ENCODE peak calls at places on chromosome 1, in four cellular contexts. J is lung, W is transverse colon, H is heart right ventricle. Z is an unnamed sample. For H3K9me3, the result is how much of the 10 kb centered on the place peaks cover.

GRCh38 chr1:94661431-94661830 is 119.9 kb upstream of the F3 start:
- DNase-seq in H (no peak), W (no peak), J (no peak), Z (no peak)

GRCh38 chr1:26234644-26235384 is 814 bp downstream of the CEP85 start:
- DNase-seq in J (no peak), W (peak), H (no peak), Z (no peak)

GRCh38 chr1:206685749-206686485 is 1.2 kb downstream of the MAPKAPK2 start:
- DNase-seq in W (peak), J (peak), H (peak), Z (peak)

GRCh38 chr1:228782662-228783414 is 47.6 kb downstream of the RHOU start:
- DNase-seq in W (peak), H (no peak), J (no peak), Z (peak)

GRCh38 chr1:94805912-94806311 is 14.2 kb upstream of the SLC44A3 start:
- DNase-seq in J (peak), H (peak), W (peak), Z (peak)

GRCh38 chr1:214427871-214428277 is 123.5 kb downstream of the PTPN14 start:
- DNase-seq in W (peak), J (no peak), H (no peak), Z (peak)

GRCh38 chr1:48469616-48470500 is 2.1 kb downstream of the SPATA6 start:
- DNase-seq in H (peak), J (peak), W (peak), Z (no peak)

GRCh38 chr1:19504796-19505693 is 19.7 kb upstream of the CAPZB start:
- DNase-seq in W (no peak), J (no peak), H (no peak), Z (no peak)

GRCh38 chr1:197080323-197080722 is 13.3 kb upstream of the F13B start:
- DNase-seq in J (no peak), W (no peak), H (no peak), Z (no peak)

GRCh38 chr1:197081117-197081753 is 14.2 kb upstream of the F13B start:
- DNase-seq in W (no peak), J (no peak), H (no peak), Z (no peak)

GRCh38 chr1:197083474-197083873 is 16.4 kb upstream of the F13B start:
- DNase-seq in H (no peak), W (no peak), J (no peak), Z (no peak)
- H3K9me3 ChIP-seq in H (under half), W (under half), J (under half), Z (under half)

DNA sequence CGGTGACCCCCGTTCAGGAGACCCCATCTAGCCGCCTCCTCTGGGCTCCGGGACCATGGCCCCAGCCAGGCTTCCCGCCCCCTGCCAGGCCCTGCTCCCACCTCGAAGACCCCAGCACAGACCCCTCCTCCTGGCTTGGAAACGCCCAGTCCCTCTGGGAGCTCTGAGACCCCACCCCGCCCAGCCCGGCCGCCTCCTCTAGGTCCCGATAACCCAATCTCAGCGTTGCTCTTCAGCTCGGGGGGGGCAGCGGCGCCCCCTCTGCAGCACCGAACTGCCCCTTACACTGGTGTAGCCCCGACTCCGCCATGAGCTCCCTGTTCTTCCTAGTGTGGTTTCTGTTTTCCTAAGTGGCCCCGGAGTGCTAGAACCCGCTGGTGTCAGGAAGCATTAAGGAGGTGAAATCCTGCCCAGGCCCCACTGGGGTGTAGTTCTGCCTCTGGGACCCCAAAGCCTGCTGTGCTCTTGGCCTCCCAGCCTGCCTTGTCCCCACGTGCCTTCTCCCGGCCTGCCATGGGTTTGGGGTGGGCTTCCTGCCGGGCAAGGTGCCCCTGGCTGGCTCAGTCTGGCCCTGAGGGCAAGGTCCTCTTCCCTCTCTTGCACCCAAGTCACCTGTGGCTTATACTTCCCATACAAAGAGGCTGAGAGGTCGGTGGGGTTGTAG is 10.7 kb upstream of the MMEL1 start:
- DNase-seq in W (no peak), J (no peak), H (no peak), Z (no peak)
- H3K9me3 ChIP-seq in W (under half), J (under half), H (under half), Z (under half)

GRCh38 chr1:2859219-2859880 is 57.9 kb upstream of the TTC34 start:
- DNase-seq in J (no peak), W (no peak), H (no peak), Z (no peak)
- H3K9me3 ChIP-seq in J (under half), W (under half), H (under half), Z (under half)

DNA sequence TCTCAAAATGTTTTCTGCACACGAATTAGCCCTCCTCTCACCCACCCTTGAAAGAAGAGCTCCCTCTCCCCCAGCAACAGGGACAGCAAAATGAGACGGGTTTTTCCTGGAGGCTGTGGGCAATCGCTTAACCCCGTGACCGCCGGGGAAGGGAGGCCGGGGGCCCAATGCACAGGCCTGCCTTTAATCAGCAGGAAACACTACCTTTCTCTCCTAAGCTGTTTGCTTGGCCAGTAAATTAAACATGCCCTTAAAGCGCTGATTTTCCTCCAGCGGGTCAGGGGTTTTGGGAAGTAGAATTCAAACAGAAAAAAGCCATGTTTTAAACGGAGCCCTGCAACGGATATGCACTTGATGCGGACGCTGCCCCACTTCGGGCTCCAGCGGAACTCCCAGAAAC is 114.4 kb downstream of the PRDM16 start:
- DNase-seq in J (no peak), W (no peak), H (no peak), Z (no peak)
- H3K9me3 ChIP-seq in J (under half), W (under half), H (under half), Z (under half)

DNA sequence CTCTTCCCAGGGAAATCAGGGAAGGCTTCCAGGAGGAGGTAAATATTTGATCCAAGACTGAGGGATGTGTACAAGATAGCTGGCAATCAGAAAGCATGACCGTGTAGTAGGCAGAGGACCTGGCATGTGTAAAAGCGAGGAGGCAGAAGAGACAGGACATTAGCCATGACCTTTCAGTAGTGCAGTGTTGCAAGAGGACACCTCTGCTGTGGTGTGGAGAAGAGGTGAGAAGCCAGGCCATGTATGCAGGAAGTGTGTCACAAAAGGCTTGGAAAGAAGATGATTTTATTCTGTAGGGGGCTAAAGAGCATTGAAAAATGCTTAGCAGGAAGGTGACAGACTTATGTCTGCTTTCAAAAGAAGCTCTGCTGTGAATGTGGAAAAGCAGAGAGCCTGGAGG is 381.0 kb downstream of the ZP4 start:
- DNase-seq in J (no peak), W (no peak), H (no peak), Z (no peak)
- H3K9me3 ChIP-seq in J (under half), W (under half), H (under half), Z (under half)

GRCh38 chr1:234604393-234604725 is 5.6 kb downstream of the IRF2BP2 start:
- DNase-seq in H (no peak), W (no peak), J (no peak), Z (no peak)

GRCh38 chr1:234605493-234605982 is 4.4 kb downstream of the IRF2BP2 start:
- DNase-seq in H (no peak), J (no peak), W (no peak), Z (no peak)

GRCh38 chr1:234603221-234604204 is 6.5 kb downstream of the IRF2BP2 start:
- DNase-seq in J (no peak), W (no peak), H (no peak), Z (no peak)

GRCh38 chr1:234605983-234606730 is 3.8 kb downstream of the IRF2BP2 start:
- DNase-seq in J (no peak), H (peak), W (peak), Z (no peak)

GRCh38 chr1:234604726-234605492 is 5.1 kb downstream of the IRF2BP2 start:
- DNase-seq in H (no peak), J (no peak), W (no peak), Z (peak)
- H3K9me3 ChIP-seq in H (under half), J (under half), W (under half), Z (under half)